ENCODE peak calls at places on chromosomes 1 and 21, in eight cellular contexts. F is fibroblast of pulmonary artery; G is NB4; O is left ventricle myocardium inferior; N is cardiac fibroblast; B is suprapubic skin; C is OCI-LY7; H is CD8-positive, alpha-beta T cell. V is an unnamed sample.

GRCh38 chr1:82565146-82565545 is 764.4 kb downstream of the ADGRL2 start:
- DNase-seq in O (no peak), G (no peak), N (peak; percentile 87), B (no peak), H (no peak), F (peak; percentile 70), C (no peak), V (peak; percentile 79)

GRCh38 chr1:24489674-24490073 is 13.0 kb upstream of the RCAN3 start:
- DNase-seq in F (no peak), O (no peak), N (no peak), C (no peak), H (no peak), B (no peak), G (no peak), V (no peak)

GRCh38 chr1:226708342-226708780 is 30.7 kb downstream of the ITPKB start:
- DNase-seq in B (peak; percentile 81), F (peak; percentile 75), C (no peak), O (no peak), G (peak; percentile 60), N (peak; percentile 92), H (peak; percentile 46), V (peak; percentile 85)

GRCh38 chr1:206769331-206769731 is 1.2 kb upstream of the IL19 start:
- DNase-seq in B (no peak), H (peak; percentile 67), O (no peak), F (no peak), N (no peak), C (no peak), G (no peak), V (no peak)

GRCh38 chr1:58460469-58460868 is 86.1 kb downstream of the OMA1 start:
- DNase-seq in B (no peak), N (peak; percentile 21), G (peak; percentile 39), O (no peak), H (no peak), C (no peak), F (peak; percentile 41), V (no peak)

GRCh38 chr1:153547560-153548551 is 1.2 kb downstream of the S100A3 start:
- DNase-seq in O (no peak), B (no peak), F (no peak), G (peak; percentile 62), C (no peak), N (no peak), H (no peak), V (no peak)

GRCh38 chr1:175936736-175937135 is 193.3 kb upstream of the TNR start:
- DNase-seq in N (no peak), F (no peak), B (no peak), G (peak; percentile 1), C (no peak), H (no peak), O (no peak), V (no peak)

GRCh38 chr21:31136891-31137290 is 98.6 kb upstream of the KRTAP19-8 start:
- DNase-seq in F (peak; percentile 84), C (no peak), N (peak; percentile 90), G (peak; percentile 95), H (no peak), B (no peak), O (no peak), V (peak; percentile 19)

GRCh38 chr1:222904451-222904850 is 89.6 kb downstream of the DISP1 start:
- DNase-seq in O (no peak), C (no peak), H (no peak), F (no peak), B (no peak), G (no peak), N (no peak), V (no peak)

GRCh38 chr1:16386454-16387113 is 19.5 kb downstream of the SZRD1 start:
- DNase-seq in N (peak; percentile 78), F (peak; percentile 81), C (no peak), H (no peak), O (no peak), B (no peak), G (no peak), V (peak; percentile 88)

GRCh38 chr1:157618190-157618589 is 20.3 kb upstream of the FCRL4 start:
- DNase-seq in B (no peak), F (no peak), H (no peak), O (no peak), C (no peak), N (no peak), G (no peak), V (no peak)

GRCh38 chr21:44686000-44686781 is 4.2 kb upstream of the KRTAP12-1 start:
- DNase-seq in N (no peak), B (peak; percentile 41), F (no peak), H (no peak), C (no peak), G (no peak), O (no peak), V (no peak)

GRCh38 chr1:27402349-27402754 is 9.9 kb downstream of the GPR3 start:
- DNase-seq in O (peak; percentile 74), B (peak; percentile 90), N (peak; percentile 66), H (no peak), C (no peak), G (peak; percentile 71), F (peak; percentile 75), V (peak; percentile 82)

GRCh38 chr1:27652505-27652904 is 17.5 kb upstream of the FGR start:
- DNase-seq in N (no peak), O (no peak), B (no peak), H (no peak), C (no peak), F (no peak), G (no peak), V (peak; percentile 35)

GRCh38 chr1:30803562-30803961 is 46.0 kb upstream of the LAPTM5 start:
- DNase-seq in C (no peak), H (no peak), N (no peak), G (no peak), B (no peak), F (no peak), O (no peak), V (no peak)

GRCh38 chr1:208201241-208201640 is 42.9 kb downstream of the PLXNA2 start:
- DNase-seq in H (no peak), F (peak; percentile 94), O (no peak), N (peak; percentile 95), B (no peak), G (no peak), C (no peak), V (peak; percentile 96)

GRCh38 chr1:101496109-101496508 is 259.3 kb downstream of the S1PR1 start:
- DNase-seq in F (no peak), O (no peak), G (no peak), N (no peak), B (no peak), H (no peak), C (no peak), V (no peak)

GRCh38 chr21:30710499-30710898 is 8.1 kb downstream of the KRTAP21-3 start:
- DNase-seq in C (no peak), G (no peak), N (no peak), O (no peak), F (no peak), B (no peak), H (no peak), V (no peak)

GRCh38 chr1:84156210-84156621 is 12.1 kb downstream of the PRKACB start:
- DNase-seq in B (no peak), C (no peak), N (peak; percentile 84), O (no peak), F (peak; percentile 79), H (no peak), G (no peak), V (peak; percentile 63)

GRCh38 chr1:161440312-161440894 is 64.9 kb upstream of the FCGR2A start:
- DNase-seq in F (peak; percentile 38), O (peak; percentile 53), C (peak; percentile 88), G (peak; percentile 89), H (peak; percentile 44), N (peak; percentile 75), B (peak; percentile 62), V (peak; percentile 60)

GRCh38 chr1:58763214-58763613 is 20.6 kb downstream of the JUN start:
- DNase-seq in C (no peak), F (peak; percentile 83), G (no peak), H (no peak), B (no peak), O (no peak), N (peak; percentile 91), V (peak; percentile 73)

GRCh38 chr1:203354246-203354645 is 3.3 kb upstream of the FMOD start:
- DNase-seq in C (no peak), N (peak; percentile 67), O (no peak), H (no peak), G (no peak), F (peak; percentile 48), B (no peak), V (peak; percentile 57)
- H3K4me3 ChIP-seq in C (no peak overlapping the region), N (no peak overlapping the region), O (no peak overlapping the region), H (no peak overlapping the region), G (no peak overlapping the region), F (no peak overlapping the region), B (no peak overlapping the region), V (no peak overlapping the region)

GRCh38 chr1:34591751-34592629 is 162.9 kb upstream of the GJB5 start:
- DNase-seq in B (no peak), H (no peak), G (no peak), F (no peak), N (no peak), C (no peak), O (no peak), V (peak; percentile 17)
- TF ChIP-seq CTCF in B (no peak), H (no peak), G (peak; percentile 26), F (no peak), N (no peak), C (peak; percentile 36), O (no peak), V (peak; percentile 45)

DNA sequence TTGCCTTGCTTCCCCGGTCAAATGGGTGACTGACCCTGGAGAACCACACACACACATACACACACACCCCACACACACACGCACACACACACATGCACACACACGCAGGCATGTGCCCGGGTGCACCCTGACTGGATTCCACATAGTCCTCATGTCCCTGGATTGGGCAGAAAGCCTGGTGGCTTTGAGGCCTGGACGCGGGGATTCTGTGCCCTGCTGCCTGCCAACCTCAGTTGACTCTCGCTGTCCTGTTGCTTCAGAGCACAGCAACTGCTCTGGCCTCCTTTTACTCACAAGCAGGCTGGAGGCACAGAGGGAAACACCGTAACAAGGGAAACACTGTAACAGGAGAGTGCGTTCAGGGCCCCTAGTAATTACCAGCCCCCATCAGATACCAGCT is 6.4 kb downstream of the RORC start:
- DNase-seq in C (no peak), H (no peak), O (no peak), G (no peak), N (no peak), B (no peak), F (no peak), V (no peak)
- H3K4me3 ChIP-seq in C (no peak overlapping the region), H (no peak overlapping the region), O (no peak overlapping the region), G (no peak overlapping the region), N (no peak overlapping the region), B (no peak overlapping the region), F (no peak overlapping the region), V (no peak overlapping the region)

GRCh38 chr1:52343982-52344381 is 22.0 kb downstream of the CC2D1B start:
- DNase-seq in N (no peak), G (no peak), C (no peak), H (no peak), B (no peak), F (no peak), O (no peak), V (no peak)

GRCh38 chr1:52352690-52353089 is 13.3 kb downstream of the CC2D1B start:
- DNase-seq in N (no peak), G (no peak), O (no peak), B (no peak), H (no peak), F (no peak), C (no peak), V (no peak)

GRCh38 chr1:52345252-52345651 is 20.8 kb downstream of the CC2D1B start:
- DNase-seq in N (no peak), B (no peak), C (no peak), G (no peak), H (no peak), F (no peak), O (no peak), V (no peak)

GRCh38 chr1:52346653-52347052 is 19.4 kb downstream of the CC2D1B start:
- DNase-seq in C (no peak), N (no peak), F (no peak), G (no peak), B (no peak), H (no peak), O (no peak), V (no peak)

GRCh38 chr1:52348704-52349301 is 17.2 kb downstream of the CC2D1B start:
- DNase-seq in O (no peak), N (peak; percentile 39), C (no peak), G (peak; percentile 26), H (no peak), F (peak; percentile 44), B (no peak), V (peak; percentile 40)
- TF ChIP-seq CTCF in O (peak; percentile 44), N (peak; percentile 29), C (no peak), G (no peak), H (no peak), F (peak; percentile 26), B (no peak), V (peak; percentile 42)

V was measured in AG10803.